ENCODE peak calls at places on chromosomes 4 and X, in seven cellular contexts. One of them, this sample, is unnamed. For H3K4me1, the result is how much of the 10 kb centered on the place peaks cover.

GRCh38 chr4:73912191-73912590 is 43.0 kb downstream of the CXCL1 start:
- DNase-seq in HCT116: no peak
- DNase-seq in MM.1S: no peak
- DNase-seq in endodermal cell: no peak
- DNase-seq in GM23248: no peak
- DNase-seq in DND-41: no peak
- DNase-seq in mesendoderm: no peak
- DNase-seq in this sample: no peak

GRCh38 chrX:21944136-21944615 is 3.7 kb downstream of the SMS start:
- DNase-seq in GM23248: no peak
- DNase-seq in endodermal cell: peak
- DNase-seq in DND-41: no peak
- DNase-seq in MM.1S: no peak
- DNase-seq in mesendoderm: peak
- DNase-seq in HCT116: no peak
- DNase-seq in this sample: no peak

GRCh38 chrX:9519546-9520210 is 54.8 kb downstream of the TBL1X start:
- DNase-seq in GM23248: peak
- DNase-seq in mesendoderm: no peak
- DNase-seq in endodermal cell: no peak
- DNase-seq in HCT116: no peak
- DNase-seq in DND-41: no peak
- DNase-seq in MM.1S: no peak
- DNase-seq in this sample: no peak

GRCh38 chrX:18574591-18574990 is 97.3 kb downstream of the RS1 start:
- DNase-seq in endodermal cell: no peak
- DNase-seq in HCT116: no peak
- DNase-seq in MM.1S: no peak
- DNase-seq in DND-41: no peak
- DNase-seq in GM23248: peak
- DNase-seq in mesendoderm: no peak
- DNase-seq in this sample: peak

GRCh38 chr4:37953620-37954325 is 6.4 kb upstream of the PTTG2 start:
- DNase-seq in endodermal cell: no peak
- DNase-seq in MM.1S: no peak
- DNase-seq in mesendoderm: peak
- DNase-seq in DND-41: no peak
- DNase-seq in GM23248: no peak
- DNase-seq in HCT116: no peak
- DNase-seq in this sample: no peak

GRCh38 chrX:13120017-13120416 is 75.6 kb upstream of the FAM9C start:
- DNase-seq in endodermal cell: no peak
- DNase-seq in HCT116: no peak
- DNase-seq in GM23248: peak
- DNase-seq in DND-41: no peak
- DNase-seq in MM.1S: no peak
- DNase-seq in mesendoderm: no peak
- DNase-seq in this sample: no peak

GRCh38 chrX:102129473-102129872 is 4.0 kb downstream of the TCEAL2 start:
- DNase-seq in DND-41: no peak
- DNase-seq in endodermal cell: no peak
- DNase-seq in HCT116: no peak
- DNase-seq in GM23248: peak
- DNase-seq in MM.1S: peak
- DNase-seq in mesendoderm: no peak
- DNase-seq in this sample: peak

GRCh38 chr4:33626242-33626641 is 2618.1 kb downstream of the ARAP2 start:
- DNase-seq in endodermal cell: no peak
- DNase-seq in MM.1S: no peak
- DNase-seq in mesendoderm: no peak
- DNase-seq in DND-41: no peak
- DNase-seq in GM23248: no peak
- DNase-seq in HCT116: no peak
- DNase-seq in this sample: no peak

GRCh38 chr4:110449947-110450346 is 26.0 kb upstream of the ENPEP start:
- DNase-seq in GM23248: no peak
- DNase-seq in MM.1S: no peak
- DNase-seq in HCT116: no peak
- DNase-seq in mesendoderm: no peak
- DNase-seq in DND-41: no peak
- DNase-seq in endodermal cell: no peak
- DNase-seq in this sample: no peak

GRCh38 chr4:158810487-158811215 is 41.8 kb downstream of the FNIP2 start:
- DNase-seq in DND-41: no peak
- DNase-seq in GM23248: peak
- DNase-seq in endodermal cell: no peak
- DNase-seq in HCT116: peak
- DNase-seq in MM.1S: no peak
- DNase-seq in mesendoderm: no peak
- DNase-seq in this sample: peak

GRCh38 chrX:18668468-18668867 is 3.4 kb downstream of the RS1 start:
- DNase-seq in endodermal cell: no peak
- DNase-seq in mesendoderm: no peak
- DNase-seq in DND-41: no peak
- DNase-seq in MM.1S: no peak
- DNase-seq in GM23248: no peak
- DNase-seq in HCT116: no peak
- DNase-seq in this sample: no peak

GRCh38 chr4:81470456-81471327 is 1.0 kb downstream of the RASGEF1B start:
- DNase-seq in MM.1S: peak
- DNase-seq in GM23248: peak
- DNase-seq in mesendoderm: peak
- DNase-seq in HCT116: no peak
- DNase-seq in endodermal cell: peak
- DNase-seq in DND-41: peak
- DNase-seq in this sample: peak

GRCh38 chr4:172601195-172601594 is 567.4 kb upstream of the GALNT7 start:
- DNase-seq in endodermal cell: no peak
- DNase-seq in DND-41: no peak
- DNase-seq in HCT116: no peak
- DNase-seq in mesendoderm: peak
- DNase-seq in MM.1S: no peak
- DNase-seq in GM23248: no peak
- DNase-seq in this sample: no peak

GRCh38 chr4:183356173-183356825 is 34.1 kb upstream of the CLDN24 start:
- DNase-seq in endodermal cell: peak
- DNase-seq in DND-41: no peak
- DNase-seq in GM23248: no peak
- DNase-seq in MM.1S: no peak
- DNase-seq in mesendoderm: no peak
- DNase-seq in HCT116: no peak
- DNase-seq in this sample: no peak

GRCh38 chrX:94041881-94042280 is 367.9 kb downstream of the FAM133A start:
- DNase-seq in endodermal cell: no peak
- DNase-seq in DND-41: no peak
- DNase-seq in MM.1S: no peak
- DNase-seq in GM23248: no peak
- DNase-seq in HCT116: no peak
- DNase-seq in mesendoderm: no peak
- DNase-seq in this sample: no peak

GRCh38 chr4:38684271-38684670 is 20.3 kb downstream of the KLF3 start:
- DNase-seq in MM.1S: peak
- DNase-seq in mesendoderm: no peak
- DNase-seq in endodermal cell: no peak
- DNase-seq in DND-41: no peak
- DNase-seq in HCT116: no peak
- DNase-seq in GM23248: no peak
- DNase-seq in this sample: no peak

GRCh38 chr4:107578321-107578720 is 141.7 kb downstream of the PAPSS1 start:
- DNase-seq in DND-41: no peak
- DNase-seq in endodermal cell: no peak
- DNase-seq in MM.1S: no peak
- DNase-seq in mesendoderm: no peak
- DNase-seq in GM23248: peak
- DNase-seq in HCT116: no peak
- DNase-seq in this sample: peak

GRCh38 chr4:188428935-188429334 is 289.7 kb downstream of the TRIML1 start:
- DNase-seq in mesendoderm: peak
- DNase-seq in DND-41: no peak
- DNase-seq in HCT116: no peak
- DNase-seq in MM.1S: no peak
- DNase-seq in GM23248: no peak
- DNase-seq in endodermal cell: no peak
- DNase-seq in this sample: peak

GRCh38 chr4:1469596-1470392 is 63.6 kb upstream of the NKX1-1 start:
- DNase-seq in mesendoderm: no peak
- DNase-seq in GM23248: no peak
- DNase-seq in DND-41: no peak
- DNase-seq in endodermal cell: peak
- DNase-seq in HCT116: no peak
- DNase-seq in MM.1S: no peak
- DNase-seq in this sample: no peak

GRCh38 chr4:110058677-110059076 is 139.7 kb downstream of the ELOVL6 start:
- DNase-seq in HCT116: no peak
- DNase-seq in GM23248: no peak
- DNase-seq in MM.1S: no peak
- DNase-seq in endodermal cell: no peak
- DNase-seq in mesendoderm: no peak
- DNase-seq in DND-41: no peak
- DNase-seq in this sample: no peak

GRCh38 chrX:120305531-120306145 is 5.6 kb downstream of the TMEM255A start:
- DNase-seq in MM.1S: no peak
- DNase-seq in mesendoderm: peak
- DNase-seq in endodermal cell: peak
- DNase-seq in HCT116: no peak
- DNase-seq in DND-41: no peak
- DNase-seq in GM23248: no peak
- DNase-seq in this sample: no peak

GRCh38 chrX:152937236-152937635 is 39.4 kb downstream of the ZNF185 start:
- DNase-seq in endodermal cell: no peak
- DNase-seq in GM23248: no peak
- DNase-seq in DND-41: no peak
- DNase-seq in mesendoderm: no peak
- DNase-seq in HCT116: no peak
- DNase-seq in MM.1S: no peak
- DNase-seq in this sample: no peak

GRCh38 chr4:72305080-72305479 is 263.9 kb downstream of the ADAMTS3 start:
- DNase-seq in GM23248: no peak
- DNase-seq in MM.1S: no peak
- DNase-seq in DND-41: no peak
- DNase-seq in endodermal cell: no peak
- DNase-seq in mesendoderm: no peak
- DNase-seq in HCT116: no peak
- DNase-seq in this sample: no peak

GRCh38 chr4:88927420-88927819 is 129.6 kb downstream of the FAM13A start:
- DNase-seq in HCT116: no peak
- DNase-seq in MM.1S: no peak
- DNase-seq in endodermal cell: no peak
- DNase-seq in GM23248: no peak
- DNase-seq in DND-41: no peak
- DNase-seq in mesendoderm: no peak
- DNase-seq in this sample: no peak

GRCh38 chr4:113635739-113636437 is 125.7 kb downstream of the CAMK2D start:
- DNase-seq in endodermal cell: no peak
- DNase-seq in mesendoderm: no peak
- DNase-seq in GM23248: no peak
- DNase-seq in HCT116: no peak
- DNase-seq in DND-41: no peak
- DNase-seq in MM.1S: no peak
- DNase-seq in this sample: peak

GRCh38 chr4:102318526-102318925 is 26.8 kb downstream of the SLC39A8 start:
- DNase-seq in DND-41: no peak
- DNase-seq in HCT116: no peak
- DNase-seq in MM.1S: no peak
- DNase-seq in mesendoderm: no peak
- DNase-seq in GM23248: no peak
- DNase-seq in endodermal cell: no peak
- DNase-seq in this sample: no peak

GRCh38 chr4:107808572-107808971 is 16.2 kb upstream of the SGMS2 start:
- DNase-seq in MM.1S: no peak
- DNase-seq in endodermal cell: no peak
- DNase-seq in GM23248: no peak
- DNase-seq in DND-41: no peak
- DNase-seq in HCT116: no peak
- DNase-seq in mesendoderm: no peak
- DNase-seq in this sample: no peak

GRCh38 chrX:103556941-103557340 is 28.4 kb upstream of the TCEAL4 start:
- DNase-seq in HCT116: no peak
- DNase-seq in GM23248: no peak
- DNase-seq in endodermal cell: peak
- DNase-seq in mesendoderm: peak
- DNase-seq in MM.1S: peak
- DNase-seq in DND-41: no peak
- DNase-seq in this sample: no peak

GRCh38 chrX:115284877-115285276 is 4.6 kb upstream of the LUZP4 start:
- DNase-seq in HCT116: no peak
- DNase-seq in endodermal cell: no peak
- DNase-seq in DND-41: no peak
- DNase-seq in GM23248: no peak
- DNase-seq in MM.1S: no peak
- DNase-seq in mesendoderm: no peak
- DNase-seq in this sample: peak

GRCh38 chr4:104490096-104490769 is 4.5 kb downstream of the CXXC4 start:
- DNase-seq in GM23248: no peak
- DNase-seq in mesendoderm: peak
- DNase-seq in MM.1S: peak
- DNase-seq in endodermal cell: peak
- DNase-seq in HCT116: no peak
- DNase-seq in DND-41: peak
- DNase-seq in this sample: no peak
- H3K9ac ChIP-seq in GM23248: no peak
- H3K9ac ChIP-seq in mesendoderm: peak
- H3K9ac ChIP-seq in MM.1S: peak
- H3K9ac ChIP-seq in endodermal cell: no peak
- H3K9ac ChIP-seq in HCT116: peak
- H3K9ac ChIP-seq in DND-41: peak
- H3K9ac ChIP-seq in this sample: no peak

DNA sequence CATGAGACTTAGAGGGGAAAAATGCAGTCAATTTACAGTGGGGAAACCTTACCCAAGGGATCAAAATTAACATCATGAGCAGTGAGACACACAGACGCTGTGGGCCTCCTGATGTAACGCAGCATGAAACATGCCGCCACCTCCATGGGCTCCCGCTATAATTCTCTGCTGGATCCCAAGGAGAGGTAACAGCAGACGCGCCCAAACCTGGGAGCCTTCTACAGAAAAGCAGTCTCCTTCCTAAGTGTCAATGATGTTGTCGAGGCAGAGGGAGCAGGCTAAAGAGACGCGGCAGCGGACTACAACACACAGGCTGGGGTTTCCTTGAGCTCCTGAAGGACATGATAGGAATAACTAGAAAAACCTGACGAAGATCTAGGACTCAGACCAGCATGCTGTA is 142.3 kb downstream of the AFAP1 start:
- DNase-seq in HCT116: no peak
- DNase-seq in GM23248: no peak
- DNase-seq in mesendoderm: no peak
- DNase-seq in DND-41: no peak
- DNase-seq in MM.1S: no peak
- DNase-seq in endodermal cell: no peak
- DNase-seq in this sample: no peak
- H3K4me3 ChIP-seq in HCT116: no peak
- H3K4me3 ChIP-seq in GM23248: no peak
- H3K4me3 ChIP-seq in mesendoderm: no peak
- H3K4me3 ChIP-seq in DND-41: no peak
- H3K4me3 ChIP-seq in MM.1S: no peak
- H3K4me3 ChIP-seq in endodermal cell: no peak
- H3K4me3 ChIP-seq in this sample: no peak

GRCh38 chr4:55547918-55548317 is 1.2 kb upstream of the CLOCK start:
- DNase-seq in GM23248: no peak
- DNase-seq in HCT116: no peak
- DNase-seq in endodermal cell: no peak
- DNase-seq in DND-41: no peak
- DNase-seq in MM.1S: no peak
- DNase-seq in mesendoderm: no peak
- DNase-seq in this sample: no peak
- H3K4me1 ChIP-seq in GM23248: under half
- H3K4me1 ChIP-seq in HCT116: half or more
- H3K4me1 ChIP-seq in endodermal cell: under half
- H3K4me1 ChIP-seq in DND-41: under half
- H3K4me1 ChIP-seq in MM.1S: under half
- H3K4me1 ChIP-seq in mesendoderm: under half
- H3K4me1 ChIP-seq in this sample: under half

GRCh38 chr4:118033148-118034060 is 882 bp upstream of the NDST3 start:
- DNase-seq in mesendoderm: peak
- DNase-seq in MM.1S: no peak
- DNase-seq in endodermal cell: peak
- DNase-seq in HCT116: peak
- DNase-seq in GM23248: peak
- DNase-seq in DND-41: peak
- DNase-seq in this sample: peak
- H3K9ac ChIP-seq in mesendoderm: peak
- H3K9ac ChIP-seq in MM.1S: no peak
- H3K9ac ChIP-seq in endodermal cell: no peak
- H3K9ac ChIP-seq in HCT116: peak
- H3K9ac ChIP-seq in GM23248: no peak
- H3K9ac ChIP-seq in DND-41: peak
- H3K9ac ChIP-seq in this sample: no peak

This sample was measured in adipocyte.